ENCODE peak calls at places on chromosomes 12 and 14, in six cellular contexts. S, A, W, L, Y and F are unnamed samples.
A peak's percentile ranks its signal among the peaks of the same experiment; 100 is the strongest.

GRCh38 chr12:95265765-95266164 is 48.2 kb downstream of the VEZT start:
- DNase-seq in S (no peak), A (no peak), W (no peak), L (no peak), Y (no peak), F (no peak)

GRCh38 chr12:22415342-22416309 is 81.1 kb upstream of the ST8SIA1 start:
- DNase-seq in S (no peak), A (no peak), W (no peak), L (no peak), Y (no peak), F (no peak)

GRCh38 chr12:54364413-54364812 is at the start of gene GPR84:
- DNase-seq in S (no peak), A (no peak), W (no peak), L (no peak), Y (no peak), F (no peak)

GRCh38 chr14:91350813-91351507 is 66.7 kb downstream of the CCDC88C start:
- DNase-seq in S (no peak), A (no peak), W (no peak), L (no peak), Y (no peak), F (no peak)

GRCh38 chr12:18428416-18428815 is 167.1 kb downstream of the PIK3C2G start:
- DNase-seq in S (no peak), A (no peak), W (no peak), L (no peak), Y (peak; percentile 70), F (no peak)

GRCh38 chr12:91889059-91889458 is 256.6 kb downstream of the BTG1 start:
- DNase-seq in S (no peak), A (no peak), W (no peak), L (no peak), Y (peak; percentile 19), F (no peak)

GRCh38 chr14:103031956-103032355 is 25.4 kb downstream of the CDC42BPB start:
- DNase-seq in S (no peak), A (no peak), W (no peak), L (no peak), Y (peak; percentile 52), F (no peak)

GRCh38 chr14:34436118-34436905 is 25.7 kb downstream of the SPTSSA start:
- DNase-seq in S (no peak), A (no peak), W (no peak), L (peak; percentile 83), Y (peak; percentile 50), F (peak; percentile 87)

GRCh38 chr12:123131291-123131831 is 19.5 kb downstream of the PITPNM2 start:
- DNase-seq in S (no peak), A (no peak), W (no peak), L (peak; percentile 31), Y (peak; percentile 79), F (no peak)

GRCh38 chr14:102209224-102209966 is 69.7 kb downstream of the WDR20 start:
- DNase-seq in S (no peak), A (no peak), W (peak; percentile 53), L (peak; percentile 38), Y (peak; percentile 55), F (peak; percentile 28)

GRCh38 chr14:68476212-68476964 is 316.5 kb downstream of the ZFP36L1 start:
- DNase-seq in S (no peak), A (no peak), W (peak; percentile 30), L (peak; percentile 97), Y (peak; percentile 77), F (peak; percentile 84)

GRCh38 chr12:24903305-24904088 is 45.4 kb downstream of the BCAT1 start:
- DNase-seq in S (no peak), A (no peak), W (no peak), L (peak; percentile 56), Y (no peak), F (no peak)

GRCh38 chr14:25431211-25432076 is 381.5 kb upstream of the STXBP6 start:
- DNase-seq in S (peak; percentile 71), A (peak; percentile 35), W (peak; percentile 65), L (no peak), Y (peak; percentile 15), F (no peak)

GRCh38 chr12:62138527-62138926 is 121.7 kb upstream of the USP15 start:
- DNase-seq in S (no peak), A (no peak), W (no peak), L (no peak), Y (no peak), F (no peak)
- H4K91ac ChIP-seq in S (no peak overlapping the region), A (no peak overlapping the region), W (no peak overlapping the region), L (no peak overlapping the region), Y (no peak overlapping the region), F (no peak overlapping the region)

GRCh38 chr14:101055776-101056374 is 152.4 kb upstream of the RTL1 start:
- DNase-seq in S (no peak), A (no peak), W (no peak), L (no peak), Y (no peak), F (peak; percentile 61)

GRCh38 chr14:101058571-101058970 is 155.0 kb upstream of the RTL1 start:
- DNase-seq in S (no peak), A (no peak), W (no peak), L (no peak), Y (no peak), F (peak; percentile 76)

GRCh38 chr14:101055106-101055662 is 151.7 kb upstream of the RTL1 start:
- DNase-seq in S (no peak), A (no peak), W (no peak), L (no peak), Y (no peak), F (no peak)

GRCh38 chr14:101056446-101056845 is 152.9 kb upstream of the RTL1 start:
- DNase-seq in S (no peak), A (no peak), W (no peak), L (no peak), Y (no peak), F (peak; percentile 47)

GRCh38 chr14:101057394-101057793 is 153.9 kb upstream of the RTL1 start:
- DNase-seq in S (no peak), A (no peak), W (no peak), L (no peak), Y (no peak), F (no peak)
- H4K91ac ChIP-seq in S (no peak overlapping the region), A (no peak overlapping the region), W (no peak overlapping the region), L (no peak overlapping the region), Y (no peak overlapping the region), F (no peak overlapping the region)

GRCh38 chr14:55104051-55104954 is 24.7 kb upstream of the LGALS3 start:
- DNase-seq in S (no peak), A (no peak), W (no peak), L (no peak), Y (peak; percentile 94), F (no peak)

GRCh38 chr14:55105991-55106390 is 23.1 kb upstream of the LGALS3 start:
- DNase-seq in S (no peak), A (no peak), W (no peak), L (no peak), Y (peak; percentile 69), F (no peak)

GRCh38 chr14:55101698-55102097 is 27.4 kb upstream of the LGALS3 start:
- DNase-seq in S (no peak), A (no peak), W (no peak), L (no peak), Y (no peak), F (no peak)

GRCh38 chr14:55102141-55102547 is 26.9 kb upstream of the LGALS3 start:
- DNase-seq in S (peak; percentile 59), A (no peak), W (no peak), L (peak; percentile 92), Y (peak; percentile 49), F (peak; percentile 96)

DNA sequence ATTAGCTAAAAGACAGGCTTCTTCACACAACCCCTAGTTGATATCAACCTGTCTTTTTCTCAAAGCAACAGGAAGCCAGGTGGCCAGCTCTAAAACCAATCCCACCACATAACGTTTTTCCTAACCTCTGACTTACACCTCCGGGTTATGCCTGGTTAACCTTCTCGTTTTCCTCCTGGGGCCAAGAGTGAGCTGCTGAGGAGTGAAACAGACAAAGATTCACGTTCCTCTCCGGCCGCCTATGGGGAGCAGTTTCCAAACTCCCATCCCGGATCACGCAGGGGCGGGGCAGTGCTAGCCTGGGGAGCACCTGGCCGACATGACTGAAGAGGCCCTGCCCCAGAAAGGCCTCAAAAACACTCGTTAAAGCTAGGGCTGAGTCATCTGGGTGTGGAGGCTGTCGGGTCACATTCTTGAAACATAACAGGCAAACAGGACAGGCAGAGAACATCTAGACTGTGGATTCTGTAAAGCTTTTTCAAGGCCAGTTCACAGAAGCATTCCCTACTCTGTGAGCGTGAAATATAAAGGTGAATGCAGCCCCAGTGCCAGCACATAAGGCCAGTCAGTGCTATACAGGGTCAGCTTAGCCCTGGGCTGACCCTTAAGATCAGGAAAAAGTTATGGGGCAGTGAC is 25.9 kb upstream of the LGALS3 start:
- DNase-seq in S (peak; percentile 89), A (peak; percentile 31), W (peak; percentile 81), L (peak; percentile 91), Y (peak; percentile 98), F (peak; percentile 95)
- H4K91ac ChIP-seq in S (no peak overlapping the region), A (no peak overlapping the region), W (peak overlapping the region; percentile 67), L (peak overlapping the region; percentile 88), Y (peak overlapping the region; percentile 95), F (peak overlapping the region; percentile 99)

GRCh38 chr14:64939817-64940190 is 2.7 kb downstream of the GPX2 start:
- DNase-seq in S (no peak), A (no peak), W (no peak), L (no peak), Y (no peak), F (no peak)
- H4K91ac ChIP-seq in S (no peak overlapping the region), A (no peak overlapping the region), W (no peak overlapping the region), L (no peak overlapping the region), Y (no peak overlapping the region), F (no peak overlapping the region)

GRCh38 chr14:79578470-79578869 is 632.8 kb downstream of the DIO2 start:
- DNase-seq in S (no peak), A (no peak), W (no peak), L (no peak), Y (no peak), F (no peak)

GRCh38 chr14:79583738-79584405 is 627.4 kb downstream of the DIO2 start:
- DNase-seq in S (no peak), A (no peak), W (no peak), L (peak; percentile 66), Y (peak; percentile 69), F (peak; percentile 88)

GRCh38 chr14:79581912-79582576 is 629.3 kb downstream of the DIO2 start:
- DNase-seq in S (no peak), A (no peak), W (no peak), L (peak; percentile 44), Y (peak; percentile 76), F (peak; percentile 65)

GRCh38 chr14:79580908-79581307 is 630.4 kb downstream of the DIO2 start:
- DNase-seq in S (no peak), A (no peak), W (no peak), L (no peak), Y (no peak), F (no peak)

GRCh38 chr14:79580414-79580813 is 630.9 kb downstream of the DIO2 start:
- DNase-seq in S (no peak), A (no peak), W (no peak), L (no peak), Y (no peak), F (no peak)
- H4K91ac ChIP-seq in S (no peak overlapping the region), A (no peak overlapping the region), W (no peak overlapping the region), L (no peak overlapping the region), Y (no peak overlapping the region), F (no peak overlapping the region)

GRCh38 chr14:94964931-94965330 is 192.4 kb downstream of the DICER1 start:
- DNase-seq in S (no peak), A (no peak), W (no peak), L (no peak), Y (no peak), F (no peak)
- H4K91ac ChIP-seq in S (no peak overlapping the region), A (no peak overlapping the region), W (no peak overlapping the region), L (no peak overlapping the region), Y (no peak overlapping the region), F (no peak overlapping the region)

GRCh38 chr12:81533054-81533453 is 226.1 kb downstream of the PPFIA2 start:
- DNase-seq in S (no peak), A (no peak), W (no peak), L (no peak), Y (no peak), F (no peak)
- H4K91ac ChIP-seq in S (no peak overlapping the region), A (no peak overlapping the region), W (no peak overlapping the region), L (no peak overlapping the region), Y (no peak overlapping the region), F (no peak overlapping the region)